ENCODE peak calls at places on chromosomes 12 and 14, in six cellular contexts. Z is HEK293T; T is HTR-8/SVneo; U is adipocyte; L is CD4-positive, alpha-beta T cell; S is mucosa of gallbladder. W is an unnamed sample.

GRCh38 chr14:50666772-50667490 is 1.2 kb downstream of the SAV1 start:
- DNase-seq in L (peak), T (no peak), U (peak), S (peak), Z (peak), W (no peak)

GRCh38 chr14:22526744-22527143 is 62.3 kb downstream of the DAD1 start:
- DNase-seq in L (no peak), S (no peak), U (no peak), Z (no peak), T (no peak), W (no peak)

GRCh38 chr12:95605087-95605486 is 53.8 kb upstream of the USP44 start:
- DNase-seq in L (no peak), T (peak), Z (no peak), S (no peak), U (no peak), W (no peak)

GRCh38 chr14:96461950-96462798 is 40.0 kb upstream of the PAPOLA start:
- DNase-seq in T (no peak), L (no peak), Z (no peak), S (peak), U (no peak), W (no peak)

GRCh38 chr12:33828326-33828725 is 194.0 kb upstream of the ALG10 start:
- DNase-seq in Z (no peak), U (no peak), S (no peak), T (no peak), L (no peak), W (no peak)

GRCh38 chr12:63844391-63845341 is at the start of gene SRGAP1:
- DNase-seq in T (no peak), U (peak), L (no peak), Z (peak), S (peak), W (no peak)

GRCh38 chr12:119938049-119938667 is 50.9 kb upstream of the BICDL1 start:
- DNase-seq in Z (peak), S (peak), U (peak), T (peak), L (peak), W (peak)

GRCh38 chr14:92800012-92800411 is 5.9 kb downstream of the GOLGA5 start:
- DNase-seq in T (no peak), L (no peak), S (no peak), U (no peak), Z (no peak), W (no peak)

GRCh38 chr12:117092886-117093285 is 6.3 kb downstream of the TESC start:
- DNase-seq in S (no peak), U (no peak), T (no peak), Z (no peak), L (no peak), W (no peak)

GRCh38 chr14:104423715-104424405 is 155.7 kb upstream of the C14orf180 start:
- DNase-seq in T (no peak), L (no peak), U (no peak), Z (no peak), S (no peak), W (no peak)

GRCh38 chr14:54815531-54815930 is 87.1 kb downstream of the GCH1 start:
- DNase-seq in U (no peak), Z (no peak), T (no peak), S (no peak), L (no peak), W (no peak)

GRCh38 chr12:105257321-105257728 is 21.4 kb upstream of the APPL2 start:
- DNase-seq in U (peak), S (no peak), L (no peak), T (peak), Z (no peak), W (no peak)

GRCh38 chr12:130952545-130952954 is 1.2 kb upstream of the ADGRD1 start:
- DNase-seq in T (no peak), L (no peak), Z (no peak), U (no peak), S (peak), W (no peak)

GRCh38 chr14:62039871-62040270 is 277.7 kb downstream of the SNAPC1 start:
- DNase-seq in L (no peak), S (no peak), U (peak), Z (no peak), T (no peak), W (no peak)

GRCh38 chr14:57987596-57988300 is 121.9 kb upstream of the SLC35F4 start:
- DNase-seq in Z (no peak), S (no peak), T (no peak), U (no peak), L (no peak), W (no peak)

GRCh38 chr12:126051611-126052107 is 986.4 kb downstream of the AACS start:
- DNase-seq in T (no peak), S (peak), Z (no peak), L (no peak), U (peak), W (no peak)